ENCODE peak calls at places on chromosomes 16 and 17, in four cellular contexts. One of them, this sample, is unnamed. For H3K36me3, the result is how much of the 10 kb centered on the place peaks cover.

GRCh38 chr16:54657058-54657708 is 273.5 kb upstream of the IRX5 start:
- DNase-seq in MM.1S: no peak
- DNase-seq in neural progenitor cell: no peak
- DNase-seq in hepatocyte: peak
- DNase-seq in this sample: peak

GRCh38 chr17:77496831-77497577 is 356.2 kb downstream of the SEC14L1 start:
- DNase-seq in neural progenitor cell: no peak
- DNase-seq in hepatocyte: peak
- DNase-seq in MM.1S: no peak
- DNase-seq in this sample: no peak

GRCh38 chr17:74042744-74043486 is 160.6 kb upstream of the RPL38 start:
- DNase-seq in MM.1S: no peak
- DNase-seq in hepatocyte: peak
- DNase-seq in neural progenitor cell: no peak
- DNase-seq in this sample: peak

GRCh38 chr17:82696916-82697807 is 1.3 kb downstream of the RAB40B start:
- DNase-seq in neural progenitor cell: peak
- DNase-seq in MM.1S: no peak
- DNase-seq in hepatocyte: peak
- DNase-seq in this sample: no peak

GRCh38 chr17:17164156-17164555 is 42.0 kb downstream of the PLD6 start:
- DNase-seq in neural progenitor cell: no peak
- DNase-seq in hepatocyte: no peak
- DNase-seq in MM.1S: no peak
- DNase-seq in this sample: no peak

GRCh38 chr17:22507823-22508222 is 815.5 kb downstream of the KCNJ18 start:
- DNase-seq in neural progenitor cell: no peak
- DNase-seq in hepatocyte: no peak
- DNase-seq in MM.1S: no peak
- DNase-seq in this sample: peak

GRCh38 chr16:10859650-10860049 is 17.4 kb upstream of the CIITA start:
- DNase-seq in neural progenitor cell: no peak
- DNase-seq in hepatocyte: no peak
- DNase-seq in MM.1S: no peak
- DNase-seq in this sample: no peak

GRCh38 chr17:7634384-7634783 is 4.4 kb downstream of the SHBG start:
- DNase-seq in MM.1S: no peak
- DNase-seq in hepatocyte: peak
- DNase-seq in neural progenitor cell: peak
- DNase-seq in this sample: peak

GRCh38 chr17:41784207-41784744 is 2.2 kb downstream of the JUP start:
- DNase-seq in neural progenitor cell: peak
- DNase-seq in hepatocyte: peak
- DNase-seq in MM.1S: no peak
- DNase-seq in this sample: peak

GRCh38 chr17:45371414-45372324 is 54.8 kb upstream of the MAP3K14 start:
- DNase-seq in hepatocyte: peak
- DNase-seq in MM.1S: no peak
- DNase-seq in neural progenitor cell: peak
- DNase-seq in this sample: peak

GRCh38 chr17:2723997-2724782 is 12.6 kb upstream of the CLUH start:
- DNase-seq in hepatocyte: peak
- DNase-seq in neural progenitor cell: peak
- DNase-seq in MM.1S: no peak
- DNase-seq in this sample: peak

GRCh38 chr16:2486645-2487516 is 12.0 kb downstream of the TBC1D24 start:
- DNase-seq in MM.1S: no peak
- DNase-seq in hepatocyte: no peak
- DNase-seq in neural progenitor cell: peak
- DNase-seq in this sample: no peak

DNA sequence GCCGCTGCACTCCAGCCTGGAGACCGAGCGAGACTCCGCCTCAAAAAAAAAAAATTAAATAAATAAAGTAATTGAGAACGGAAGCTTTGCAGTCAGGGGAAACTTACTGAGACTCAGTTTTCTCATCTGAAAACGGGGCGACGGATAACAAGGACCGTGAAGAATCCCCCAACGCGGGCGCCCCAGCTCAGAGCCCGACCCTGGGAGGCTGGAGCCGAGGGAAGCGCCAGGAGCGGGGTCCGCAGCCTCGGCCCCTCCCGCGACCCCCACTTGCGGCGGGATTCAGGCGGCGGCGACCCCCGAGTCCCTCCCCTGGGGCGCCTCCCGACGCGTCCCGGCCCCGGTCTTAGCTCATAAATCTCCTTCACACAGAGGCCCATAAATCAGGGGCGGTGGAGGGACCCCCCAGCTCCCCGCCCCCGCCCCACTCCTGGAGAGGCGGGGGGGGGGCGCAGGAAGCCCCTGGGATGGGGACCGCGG is 10.3 kb upstream of the BHLHA9 start:
- DNase-seq in neural progenitor cell: no peak
- DNase-seq in hepatocyte: no peak
- DNase-seq in MM.1S: no peak
- DNase-seq in this sample: no peak
- TF ChIP-seq EZH2 in neural progenitor cell: peak
- TF ChIP-seq EZH2 in hepatocyte: peak
- TF ChIP-seq EZH2 in MM.1S: no peak
- TF ChIP-seq EZH2 in this sample: no peak

DNA sequence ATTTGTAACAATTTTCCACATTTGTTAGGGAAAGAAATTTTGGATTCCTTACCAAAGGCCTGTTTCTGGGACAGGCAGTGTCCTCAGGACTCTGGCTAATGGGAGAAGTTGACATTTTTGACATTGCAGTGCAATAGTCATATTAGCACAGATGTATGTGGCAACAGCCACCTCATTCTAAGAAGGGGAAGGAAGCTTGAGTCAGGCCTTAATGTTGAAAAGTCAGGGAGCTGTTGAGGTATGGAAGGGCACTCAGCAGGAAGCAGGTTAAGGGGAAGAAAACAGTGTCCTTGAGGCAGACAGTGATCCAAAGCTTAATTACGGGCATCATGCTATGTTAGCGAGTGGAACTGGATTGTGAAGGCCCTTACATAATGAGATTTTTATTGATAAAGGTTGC is 20.9 kb downstream of the AKTIP start:
- DNase-seq in MM.1S: no peak
- DNase-seq in neural progenitor cell: no peak
- DNase-seq in hepatocyte: no peak
- DNase-seq in this sample: no peak
- H3K36me3 ChIP-seq in MM.1S: under half
- H3K36me3 ChIP-seq in neural progenitor cell: under half
- H3K36me3 ChIP-seq in hepatocyte: under half
- H3K36me3 ChIP-seq in this sample: under half

GRCh38 chr17:48731355-48731754 is 2.8 kb upstream of the HOXB13 start:
- DNase-seq in MM.1S: no peak
- DNase-seq in neural progenitor cell: no peak
- DNase-seq in hepatocyte: no peak
- DNase-seq in this sample: peak

GRCh38 chr17:48734328-48735056 is 5.9 kb upstream of the HOXB13 start:
- DNase-seq in hepatocyte: no peak
- DNase-seq in neural progenitor cell: no peak
- DNase-seq in MM.1S: no peak
- DNase-seq in this sample: peak

GRCh38 chr17:48735057-48735341 is 6.4 kb upstream of the HOXB13 start:
- DNase-seq in hepatocyte: no peak
- DNase-seq in neural progenitor cell: no peak
- DNase-seq in MM.1S: no peak
- DNase-seq in this sample: peak

GRCh38 chr17:48733632-48734327 is 5.2 kb upstream of the HOXB13 start:
- DNase-seq in hepatocyte: no peak
- DNase-seq in MM.1S: no peak
- DNase-seq in neural progenitor cell: peak
- DNase-seq in this sample: peak

GRCh38 chr17:48732688-48733629 is 4.4 kb upstream of the HOXB13 start:
- DNase-seq in MM.1S: no peak
- DNase-seq in neural progenitor cell: peak
- DNase-seq in hepatocyte: no peak
- DNase-seq in this sample: peak
- H3K4me3 ChIP-seq in MM.1S: peak
- H3K4me3 ChIP-seq in neural progenitor cell: no peak
- H3K4me3 ChIP-seq in hepatocyte: no peak
- H3K4me3 ChIP-seq in this sample: peak

DNA sequence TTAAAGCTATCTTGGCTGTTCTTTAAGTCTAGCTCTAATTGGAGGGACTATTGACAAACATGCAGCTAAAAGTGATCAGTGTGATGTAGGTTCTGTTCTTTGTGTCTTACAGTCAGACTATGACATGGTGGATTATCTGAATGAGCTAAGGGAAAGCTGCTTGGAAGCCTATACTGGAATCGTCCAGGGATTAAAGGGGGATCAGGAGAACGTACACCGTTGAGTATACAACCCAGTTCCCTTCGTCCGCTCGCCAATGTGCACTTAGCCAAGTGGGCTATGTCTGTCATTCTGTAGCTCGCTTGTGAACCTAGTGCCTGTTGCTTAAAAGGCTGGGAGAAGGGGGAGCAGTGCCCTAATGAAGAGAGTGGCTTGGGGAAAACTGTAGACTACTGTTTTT is 15.8 kb upstream of the TBKBP1 start:
- DNase-seq in neural progenitor cell: no peak
- DNase-seq in hepatocyte: no peak
- DNase-seq in MM.1S: no peak
- DNase-seq in this sample: no peak
- TF ChIP-seq EZH2 in neural progenitor cell: no peak
- TF ChIP-seq EZH2 in hepatocyte: no peak
- TF ChIP-seq EZH2 in MM.1S: no peak
- TF ChIP-seq EZH2 in this sample: no peak

DNA sequence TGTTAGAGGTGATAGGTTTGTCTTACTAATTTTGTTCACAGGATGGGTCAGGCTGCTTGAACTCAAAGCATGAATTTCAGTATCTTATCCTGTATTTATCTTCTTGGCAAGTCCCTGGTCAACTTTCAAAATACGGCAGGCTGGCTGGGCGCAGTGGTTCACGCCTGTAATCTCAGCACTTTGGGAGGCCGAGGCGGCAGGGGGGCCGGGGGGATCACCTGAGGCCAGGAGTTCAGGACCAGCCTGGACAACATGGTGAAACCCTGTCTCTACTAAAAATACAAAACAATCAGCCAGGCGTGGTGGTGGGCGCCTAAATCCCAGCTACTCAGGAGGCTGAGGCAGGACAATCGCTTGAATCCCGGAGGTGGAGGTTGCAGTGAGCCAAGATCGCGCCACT is 25.0 kb upstream of the RSL1D1 start:
- DNase-seq in hepatocyte: no peak
- DNase-seq in MM.1S: no peak
- DNase-seq in neural progenitor cell: no peak
- DNase-seq in this sample: no peak
- H3K36me3 ChIP-seq in hepatocyte: under half
- H3K36me3 ChIP-seq in MM.1S: under half
- H3K36me3 ChIP-seq in neural progenitor cell: under half
- H3K36me3 ChIP-seq in this sample: under half

DNA sequence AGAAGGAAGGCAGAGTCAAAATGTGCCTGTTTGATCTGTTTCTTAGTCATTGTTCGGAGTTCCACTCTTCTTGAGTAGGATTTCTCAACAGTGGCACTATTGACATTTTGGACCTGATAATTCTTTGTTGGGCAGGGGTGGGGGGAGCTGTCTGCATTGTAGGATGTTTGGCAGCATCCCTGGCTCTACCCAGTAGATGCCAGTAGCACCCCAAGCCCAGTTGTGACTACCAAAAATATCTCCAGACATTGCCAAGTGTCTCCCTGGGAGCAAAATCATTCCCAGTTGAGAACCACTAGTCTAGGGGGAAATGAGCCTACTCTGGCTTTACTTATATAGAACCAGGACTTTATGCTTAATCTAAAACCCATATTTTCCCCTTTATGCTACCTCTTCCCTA is 1.1 kb upstream of the GFOD2 start:
- DNase-seq in MM.1S: no peak
- DNase-seq in hepatocyte: no peak
- DNase-seq in neural progenitor cell: peak
- DNase-seq in this sample: no peak
- H3K4me3 ChIP-seq in MM.1S: peak
- H3K4me3 ChIP-seq in hepatocyte: peak
- H3K4me3 ChIP-seq in neural progenitor cell: peak
- H3K4me3 ChIP-seq in this sample: peak

GRCh38 chr17:4499431-4500187 is 928 bp downstream of the SPNS2 start:
- DNase-seq in hepatocyte: no peak
- DNase-seq in neural progenitor cell: peak
- DNase-seq in MM.1S: no peak
- DNase-seq in this sample: no peak
- TF ChIP-seq EZH2 in hepatocyte: peak
- TF ChIP-seq EZH2 in neural progenitor cell: peak
- TF ChIP-seq EZH2 in MM.1S: no peak
- TF ChIP-seq EZH2 in this sample: no peak

DNA sequence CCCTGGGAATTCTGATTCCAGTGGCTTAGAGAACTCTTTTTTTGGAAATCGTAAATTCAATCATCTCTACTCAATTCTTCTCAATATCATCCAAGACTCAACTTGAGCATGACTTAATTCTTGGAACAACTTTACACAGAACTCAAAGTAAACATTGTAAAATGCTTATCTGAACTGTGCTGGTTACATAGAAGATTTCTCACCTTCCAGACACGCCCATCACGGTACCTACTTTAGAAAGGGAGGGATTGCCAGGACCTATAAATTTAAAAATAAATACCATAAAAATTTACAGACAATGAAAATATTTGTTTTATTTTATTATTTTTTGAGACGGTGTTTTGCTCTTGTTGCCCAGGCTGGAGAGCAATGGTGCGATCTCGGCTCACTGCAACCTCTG is 26.5 kb downstream of the MAP1LC3B start:
- DNase-seq in MM.1S: no peak
- DNase-seq in neural progenitor cell: no peak
- DNase-seq in hepatocyte: peak
- DNase-seq in this sample: peak
- H3K36me3 ChIP-seq in MM.1S: under half
- H3K36me3 ChIP-seq in neural progenitor cell: under half
- H3K36me3 ChIP-seq in hepatocyte: under half
- H3K36me3 ChIP-seq in this sample: under half

This sample was measured in PC-3.